ENCODE peak calls at places on chromosomes 5 and 9, in nine cellular contexts. J is body of pancreas, R is PC-3, X is GM12864, E is endothelial cell, Z is tibial nerve, F is neural crest cell, O is GM20000, H is choroid plexus epithelial cell. P is an unnamed sample.

GRCh38 chr9:3043369-3043768 is 199.5 kb upstream of the PUM3 start:
- DNase-seq in J (no peak), R (no peak), X (no peak), E (no peak), Z (no peak), F (no peak), O (no peak), H (peak), P (no peak)

GRCh38 chr5:23035555-23036090 is 182.5 kb upstream of the CDH12 start:
- DNase-seq in J (no peak), R (no peak), X (no peak), E (no peak), Z (no peak), F (no peak), O (no peak), H (no peak), P (no peak)

GRCh38 chr5:132214491-132214890 is 13.2 kb downstream of the P4HA2 start:
- DNase-seq in J (no peak), R (no peak), X (no peak), E (no peak), Z (no peak), F (no peak), O (no peak), H (no peak), P (no peak)

GRCh38 chr9:38392235-38393127 is at the start of gene ALDH1B1:
- DNase-seq in J (peak), R (peak), X (peak), E (peak), Z (peak), F (peak), O (peak), H (peak), P (peak)

GRCh38 chr5:157280927-157281326 is 15.0 kb downstream of the CYFIP2 start:
- DNase-seq in J (no peak), R (no peak), X (no peak), E (no peak), Z (no peak), F (no peak), O (no peak), H (no peak), P (no peak)

GRCh38 chr9:8254527-8254926 is 454.9 kb upstream of the DMAC1 start:
- DNase-seq in J (no peak), R (no peak), X (no peak), E (no peak), Z (no peak), F (no peak), O (no peak), H (no peak), P (no peak)

GRCh38 chr5:148682283-148683026 is 28.1 kb upstream of the HTR4 start:
- DNase-seq in J (no peak), R (no peak), X (no peak), E (no peak), Z (no peak), F (no peak), O (no peak), H (no peak), P (no peak)

GRCh38 chr5:179798771-179799643 is 5.2 kb downstream of the LTC4S start:
- DNase-seq in J (no peak), R (no peak), X (no peak), E (no peak), Z (no peak), F (no peak), O (peak), H (no peak), P (no peak)

GRCh38 chr9:19809422-19810269 is 20.8 kb upstream of the SLC24A2 start:
- DNase-seq in J (no peak), R (no peak), X (no peak), E (no peak), Z (no peak), F (no peak), O (no peak), H (no peak), P (no peak)

GRCh38 chr5:71828641-71829040 is 109.6 kb downstream of the CARTPT start:
- DNase-seq in J (no peak), R (peak), X (no peak), E (no peak), Z (no peak), F (no peak), O (no peak), H (peak), P (no peak)

GRCh38 chr9:124010303-124010664 is 1.3 kb upstream of the LHX2 start:
- DNase-seq in J (no peak), R (no peak), X (no peak), E (no peak), Z (no peak), F (no peak), O (no peak), H (no peak), P (no peak)

GRCh38 chr9:134899818-134900325 is 17.8 kb downstream of the FCN1 start:
- DNase-seq in J (no peak), R (no peak), X (no peak), E (no peak), Z (no peak), F (no peak), O (no peak), H (peak), P (no peak)

GRCh38 chr5:17305964-17306725 is 88.7 kb downstream of the BASP1 start:
- DNase-seq in J (peak), R (peak), X (no peak), E (no peak), Z (peak), F (no peak), O (no peak), H (peak), P (peak)

GRCh38 chr5:135126688-135127603 is 92.9 kb upstream of the PITX1 start:
- DNase-seq in J (no peak), R (peak), X (no peak), E (no peak), Z (no peak), F (no peak), O (no peak), H (no peak), P (peak)

GRCh38 chr5:93158841-93159240 is 422.2 kb downstream of the NR2F1-AS1 start:
- DNase-seq in J (no peak), R (no peak), X (no peak), E (no peak), Z (no peak), F (no peak), O (no peak), H (no peak), P (no peak)

GRCh38 chr9:91711755-91712591 is 238.1 kb downstream of the ROR2 start:
- DNase-seq in J (peak), R (peak), X (peak), E (no peak), Z (no peak), F (no peak), O (peak), H (peak), P (no peak)

GRCh38 chr5:79846198-79846521 is 144.9 kb downstream of the MTX3 start:
- DNase-seq in J (no peak), R (no peak), X (no peak), E (no peak), Z (no peak), F (no peak), O (no peak), H (no peak), P (no peak)

GRCh38 chr9:101840694-101841188 is 102.3 kb upstream of the GRIN3A start:
- DNase-seq in J (no peak), R (no peak), X (no peak), E (peak), Z (no peak), F (no peak), O (no peak), H (no peak), P (no peak)

GRCh38 chr5:40622463-40623252 is 57.1 kb upstream of the PTGER4 start:
- DNase-seq in J (no peak), R (no peak), X (no peak), E (no peak), Z (no peak), F (no peak), O (no peak), H (no peak), P (no peak)

GRCh38 chr5:141514330-141515111 is 25.6 kb downstream of the PCDHGC5 start:
- DNase-seq in J (no peak), R (no peak), X (no peak), E (no peak), Z (peak), F (no peak), O (no peak), H (peak), P (no peak)

GRCh38 chr9:133048595-133048994 is 13.2 kb upstream of the CEL start:
- DNase-seq in J (peak), R (peak), X (no peak), E (no peak), Z (no peak), F (no peak), O (no peak), H (peak), P (peak)

GRCh38 chr9:136058801-136059302 is 36.2 kb downstream of the NACC2 start:
- DNase-seq in J (no peak), R (no peak), X (no peak), E (peak), Z (no peak), F (no peak), O (no peak), H (no peak), P (no peak)

GRCh38 chr9:129223551-129224208 is 45.6 kb upstream of the IER5L start:
- DNase-seq in J (no peak), R (no peak), X (no peak), E (no peak), Z (no peak), F (no peak), O (no peak), H (no peak), P (no peak)

GRCh38 chr9:33628865-33629410 is 104.9 kb downstream of the ANKRD18B start:
- DNase-seq in J (no peak), R (no peak), X (no peak), E (no peak), Z (no peak), F (no peak), O (no peak), H (no peak), P (no peak)

GRCh38 chr9:14865206-14865605 is 45.0 kb downstream of the FREM1 start:
- DNase-seq in J (no peak), R (no peak), X (no peak), E (no peak), Z (no peak), F (no peak), O (no peak), H (no peak), P (no peak)

GRCh38 chr9:98419260-98419603 is 163.8 kb upstream of the TBC1D2 start:
- DNase-seq in J (no peak), R (no peak), X (no peak), E (no peak), Z (no peak), F (no peak), O (no peak), H (no peak), P (no peak)
- TF ChIP-seq CTCF in J (no peak), R (no peak), X (no peak), E (no peak), Z (no peak), F (no peak), O (no peak), H (peak), P (no peak)

GRCh38 chr5:180813418-180813817 is 10.8 kb upstream of the MGAT1 start:
- DNase-seq in J (peak), R (peak), X (no peak), E (no peak), Z (no peak), F (no peak), O (no peak), H (no peak), P (no peak)
- TF ChIP-seq CTCF in J (no peak), R (peak), X (peak), E (no peak), Z (no peak), F (no peak), O (no peak), H (no peak), P (no peak)

DNA sequence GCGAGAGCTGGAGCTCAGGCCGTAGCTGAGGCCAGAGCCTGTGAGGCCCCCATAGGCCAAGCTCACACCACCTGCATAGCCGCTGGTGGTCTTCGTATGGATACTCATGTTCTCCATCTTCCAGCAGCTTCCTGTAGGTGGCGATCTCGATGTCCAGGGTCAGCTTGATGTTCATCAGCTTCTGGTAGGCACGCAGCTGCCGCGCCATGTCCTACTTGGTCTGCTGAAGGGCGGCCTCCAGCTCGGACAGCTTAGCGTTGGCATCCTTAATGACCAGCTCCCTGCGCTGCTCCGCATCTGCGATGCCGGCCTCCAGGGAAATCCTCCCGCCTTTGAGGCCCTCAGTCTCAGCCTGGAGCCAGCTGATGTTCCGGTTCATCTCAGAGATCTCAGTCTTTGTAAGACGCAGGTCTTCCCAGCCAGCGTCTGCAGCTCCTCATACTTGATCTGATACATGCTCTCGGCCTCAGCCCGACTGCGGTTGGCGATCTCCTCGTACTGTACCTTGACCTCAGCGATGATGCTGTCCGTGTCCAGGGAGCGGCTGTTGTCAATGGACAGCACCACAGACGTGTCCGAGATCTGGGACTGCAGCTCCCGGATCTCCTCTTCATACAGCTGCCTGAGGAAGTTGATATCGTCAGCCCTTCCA is 172.1 kb downstream of the PPP2R2B start:
- DNase-seq in J (no peak), R (no peak), X (no peak), E (no peak), Z (no peak), F (no peak), O (no peak), H (no peak), P (no peak)
- TF ChIP-seq CTCF in J (no peak), R (peak), X (peak), E (no peak), Z (no peak), F (no peak), O (no peak), H (no peak), P (no peak)

GRCh38 chr9:125556046-125556445 is 151.0 kb downstream of the MAPKAP1 start:
- DNase-seq in J (no peak), R (no peak), X (no peak), E (no peak), Z (no peak), F (no peak), O (no peak), H (no peak), P (no peak)

GRCh38 chr9:125561497-125562148 is 145.4 kb downstream of the MAPKAP1 start:
- DNase-seq in J (no peak), R (no peak), X (peak), E (no peak), Z (no peak), F (no peak), O (peak), H (no peak), P (no peak)

GRCh38 chr9:125559194-125559593 is 147.8 kb downstream of the MAPKAP1 start:
- DNase-seq in J (no peak), R (no peak), X (no peak), E (no peak), Z (no peak), F (no peak), O (no peak), H (no peak), P (no peak)

GRCh38 chr9:125559894-125560293 is 147.1 kb downstream of the MAPKAP1 start:
- DNase-seq in J (no peak), R (no peak), X (no peak), E (no peak), Z (no peak), F (no peak), O (no peak), H (no peak), P (no peak)

GRCh38 chr9:125558453-125559084 is 148.4 kb downstream of the MAPKAP1 start:
- DNase-seq in J (peak), R (peak), X (peak), E (peak), Z (peak), F (peak), O (peak), H (peak), P (peak)
- TF ChIP-seq CTCF in J (peak), R (peak), X (peak), E (peak), Z (peak), F (peak), O (peak), H (peak), P (peak)

DNA sequence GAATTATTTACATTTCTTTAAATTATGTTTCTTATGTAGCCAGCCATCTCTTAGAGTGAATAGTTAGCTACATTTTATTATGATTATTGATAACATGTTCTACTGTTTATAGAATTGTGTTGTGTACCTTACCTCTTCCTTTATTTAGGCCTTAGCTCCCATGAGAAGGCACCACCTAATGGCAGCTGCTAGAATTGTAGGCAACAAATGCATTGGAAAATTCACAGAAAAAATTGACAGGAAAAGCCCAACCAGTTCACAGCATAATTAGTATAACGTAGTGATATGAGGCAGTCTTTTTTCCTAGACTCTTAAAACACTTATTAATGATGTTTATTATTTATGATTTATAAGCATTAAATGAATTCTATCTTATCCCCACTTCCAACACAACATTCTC is 175.8 kb downstream of the WDR70 start:
- DNase-seq in J (no peak), R (peak), X (no peak), E (peak), Z (no peak), F (no peak), O (peak), H (peak), P (no peak)
- TF ChIP-seq CTCF in J (peak), R (peak), X (peak), E (peak), Z (no peak), F (peak), O (peak), H (peak), P (peak)

DNA sequence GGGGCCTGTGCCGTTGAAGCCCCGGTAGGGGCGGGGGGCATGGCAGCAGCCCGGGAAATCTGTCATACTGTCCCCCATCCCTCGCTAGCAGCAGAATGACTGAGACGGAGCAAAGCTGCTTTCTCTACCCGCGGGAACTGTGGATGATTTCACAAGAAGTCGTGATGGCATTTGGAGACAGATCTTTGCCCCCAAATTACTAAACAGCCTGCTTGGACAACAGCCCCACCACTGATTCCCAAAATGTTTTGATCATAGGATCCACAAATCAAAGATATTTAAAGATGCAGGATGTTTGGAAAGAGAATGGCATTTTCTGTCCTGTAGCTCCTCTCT is 216.6 kb downstream of the PDZD2 start:
- DNase-seq in J (no peak), R (no peak), X (no peak), E (no peak), Z (no peak), F (no peak), O (no peak), H (no peak), P (no peak)
- TF ChIP-seq CTCF in J (no peak), R (no peak), X (no peak), E (no peak), Z (no peak), F (no peak), O (no peak), H (no peak), P (no peak)

GRCh38 chr9:69121155-69122085 is 52.7 kb upstream of the TJP2 start:
- DNase-seq in J (peak), R (peak), X (no peak), E (peak), Z (no peak), F (peak), O (peak), H (peak), P (peak)
- TF ChIP-seq CTCF in J (no peak), R (no peak), X (no peak), E (no peak), Z (no peak), F (no peak), O (no peak), H (peak), P (no peak)

GRCh38 chr5:139138790-139139189 is 59.4 kb downstream of the SIL1 start:
- DNase-seq in J (peak), R (peak), X (no peak), E (peak), Z (no peak), F (no peak), O (no peak), H (peak), P (peak)

GRCh38 chr5:139140631-139141071 is 57.5 kb downstream of the SIL1 start:
- DNase-seq in J (no peak), R (no peak), X (no peak), E (no peak), Z (no peak), F (no peak), O (peak), H (peak), P (no peak)

GRCh38 chr5:139138109-139138508 is 60.1 kb downstream of the SIL1 start:
- DNase-seq in J (no peak), R (no peak), X (no peak), E (no peak), Z (no peak), F (no peak), O (no peak), H (peak), P (no peak)

GRCh38 chr5:139134906-139135305 is 63.3 kb downstream of the SIL1 start:
- DNase-seq in J (no peak), R (no peak), X (no peak), E (no peak), Z (no peak), F (no peak), O (no peak), H (no peak), P (no peak)

GRCh38 chr5:139137703-139138102 is 60.5 kb downstream of the SIL1 start:
- DNase-seq in J (peak), R (peak), X (no peak), E (peak), Z (no peak), F (no peak), O (no peak), H (peak), P (peak)
- TF ChIP-seq CTCF in J (peak), R (peak), X (peak), E (no peak), Z (no peak), F (peak), O (no peak), H (peak), P (no peak)